ENCODE peak calls at places on chromosomes 11 and 22, in ten cellular contexts. Y is stimulated activated CD4-positive, alpha-beta T cell treated with anti-CD3 and anti-CD28 coated beads, Interleukin-4, amount 100 ng/mL, for 48 hours; W is cardiac fibroblast; Z is EH; G is neural crest cell; M is OCI-M1; H is ecto neural progenitor cell; L is lung microvascular endothelial cell; I is ACHN; E is CD4-positive, alpha-beta memory T cell. K is an unnamed sample.

GRCh38 chr11:94241896-94242295 is 62.5 kb upstream of the IZUMO1R start:
- DNase-seq in Y (no peak), W (no peak), Z (peak; percentile 47), G (no peak), M (no peak), H (no peak), L (no peak), I (no peak), E (no peak), K (no peak)

GRCh38 chr11:69642913-69643632 is 2.1 kb downstream of the CCND1 start:
- DNase-seq in Y (peak; percentile 67), W (peak; percentile 88), Z (peak; percentile 80), G (peak; percentile 83), M (peak; percentile 98), H (peak; percentile 89), L (peak; percentile 82), I (peak; percentile 73), E (peak; percentile 82), K (peak; percentile 91)

GRCh38 chr22:44126807-44127206 is 53.9 kb upstream of the PARVG start:
- DNase-seq in Y (no peak), W (no peak), Z (no peak), G (no peak), M (peak; percentile 3), H (no peak), L (no peak), I (no peak), E (no peak), K (no peak)

GRCh38 chr22:27726726-27727449 is 74.7 kb downstream of the MN1 start:
- DNase-seq in Y (no peak), W (peak; percentile 93), Z (peak; percentile 91), G (no peak), M (peak; percentile 93), H (no peak), L (peak; percentile 83), I (peak; percentile 42), E (no peak), K (no peak)

GRCh38 chr22:44926124-44926475 is 83.7 kb downstream of the PHF21B start:
- DNase-seq in Y (no peak), W (no peak), Z (no peak), G (no peak), M (no peak), H (no peak), L (no peak), I (no peak), E (no peak), K (no peak)

GRCh38 chr11:78339483-78339882 is 78.1 kb downstream of the GAB2 start:
- DNase-seq in Y (no peak), W (no peak), Z (no peak), G (no peak), M (peak; percentile 96), H (no peak), L (no peak), I (no peak), E (no peak), K (peak; percentile 80)

GRCh38 chr11:27973851-27974536 is 134.0 kb downstream of the KIF18A start:
- DNase-seq in Y (no peak), W (no peak), Z (no peak), G (no peak), M (no peak), H (no peak), L (no peak), I (no peak), E (no peak), K (no peak)

GRCh38 chr11:120172054-120172881 is 34.4 kb upstream of the TRIM29 start:
- DNase-seq in Y (peak; percentile 28), W (peak; percentile 77), Z (peak; percentile 72), G (peak; percentile 65), M (peak; percentile 80), H (peak; percentile 86), L (peak; percentile 59), I (peak; percentile 57), E (peak; percentile 26), K (peak; percentile 66)

GRCh38 chr11:12278766-12279671 is 98.4 kb upstream of the PARVA start:
- DNase-seq in Y (no peak), W (no peak), Z (no peak), G (no peak), M (no peak), H (peak; percentile 24), L (no peak), I (no peak), E (no peak), K (no peak)

GRCh38 chr11:3155216-3155615 is 9.9 kb downstream of the OSBPL5 start:
- DNase-seq in Y (no peak), W (no peak), Z (no peak), G (no peak), M (no peak), H (no peak), L (no peak), I (no peak), E (no peak), K (no peak)

GRCh38 chr22:49966716-49967332 is 6.3 kb downstream of the PIM3 start:
- DNase-seq in Y (no peak), W (peak; percentile 78), Z (no peak), G (peak; percentile 8), M (peak; percentile 10), H (peak; percentile 61), L (peak; percentile 27), I (no peak), E (no peak), K (no peak)

GRCh38 chr11:46208803-46209202 is 68.7 kb upstream of the CREB3L1 start:
- DNase-seq in Y (no peak), W (no peak), Z (no peak), G (no peak), M (no peak), H (no peak), L (no peak), I (no peak), E (no peak), K (no peak)

GRCh38 chr22:20439928-20440575 is 2.4 kb upstream of the SCARF2 start:
- DNase-seq in Y (no peak), W (no peak), Z (no peak), G (no peak), M (no peak), H (peak; percentile 34), L (no peak), I (no peak), E (no peak), K (no peak)

GRCh38 chr22:25160120-25160996 is 39.3 kb upstream of the CRYBB3 start:
- DNase-seq in Y (no peak), W (no peak), Z (no peak), G (no peak), M (no peak), H (no peak), L (no peak), I (no peak), E (no peak), K (no peak)

GRCh38 chr11:118889796-118890195 is 6.1 kb downstream of the CXCR5 start:
- DNase-seq in Y (no peak), W (peak; percentile 67), Z (peak; percentile 95), G (no peak), M (no peak), H (no peak), L (no peak), I (no peak), E (no peak), K (no peak)

GRCh38 chr11:132028380-132029240 is 658.2 kb downstream of the NTM start:
- DNase-seq in Y (no peak), W (no peak), Z (peak; percentile 44), G (peak; percentile 31), M (no peak), H (no peak), L (peak; percentile 73), I (peak; percentile 66), E (no peak), K (peak; percentile 79)

GRCh38 chr22:28771195-28771791 is 1.2 kb upstream of the CCDC117 start:
- DNase-seq in Y (no peak), W (no peak), Z (no peak), G (no peak), M (no peak), H (no peak), L (no peak), I (no peak), E (no peak), K (peak; percentile 93)

GRCh38 chr11:73140213-73141030 is 1.7 kb downstream of the FCHSD2 start:
- DNase-seq in Y (no peak), W (peak; percentile 33), Z (peak; percentile 62), G (peak; percentile 29), M (peak; percentile 89), H (peak; percentile 74), L (peak; percentile 58), I (peak; percentile 53), E (peak; percentile 12), K (peak; percentile 48)

GRCh38 chr11:122097419-122098001 is 18.5 kb downstream of the BLID start:
- DNase-seq in Y (no peak), W (peak; percentile 73), Z (peak; percentile 74), G (no peak), M (no peak), H (no peak), L (peak; percentile 53), I (no peak), E (no peak), K (no peak)

GRCh38 chr22:37544955-37545702 is 15.2 kb upstream of the CDC42EP1 start:
- DNase-seq in Y (peak; percentile 55), W (peak; percentile 83), Z (peak; percentile 79), G (peak; percentile 65), M (peak; percentile 83), H (peak; percentile 85), L (peak; percentile 72), I (peak; percentile 71), E (peak; percentile 40), K (peak; percentile 86)

GRCh38 chr11:129618046-129618569 is 197.5 kb upstream of the TMEM45B start:
- DNase-seq in Y (no peak), W (no peak), Z (no peak), G (no peak), M (no peak), H (no peak), L (no peak), I (no peak), E (no peak), K (no peak)